ENCODE peak calls at places on chromosome 19, in seven cellular contexts. B is spleen, Y is heart right ventricle, E is astrocyte of the cerebellum, R is fibroblast of pulmonary artery, O is fibroblast of mammary gland, P is omental fat pad. M is an unnamed sample.

GRCh38 chr19:10891360-10892108 is 20.2 kb downstream of the CARM1 start:
- DNase-seq in B (no peak), O (no peak), P (no peak), E (no peak), R (no peak), Y (no peak), M (no peak)

GRCh38 chr19:17555929-17556813 is 722 bp downstream of the COLGALT1 start:
- DNase-seq in Y (peak; percentile 69), E (no peak), B (peak; percentile 90), O (peak; percentile 83), P (no peak), R (peak; percentile 70), M (no peak)

GRCh38 chr19:48064509-48064908 is 20.6 kb upstream of the CABP5 start:
- DNase-seq in E (no peak), B (no peak), R (no peak), P (no peak), O (no peak), Y (no peak), M (no peak)

GRCh38 chr19:2582984-2583956 is 107.3 kb downstream of the GADD45B start:
- DNase-seq in P (no peak), B (peak; percentile 47), O (peak; percentile 31), R (peak; percentile 31), E (no peak), Y (no peak), M (no peak)

GRCh38 chr19:1128111-1128510 is 24.3 kb downstream of the GPX4 start:
- DNase-seq in Y (no peak), B (no peak), R (no peak), O (no peak), E (no peak), P (no peak), M (no peak)

GRCh38 chr19:1364070-1364719 is 19.5 kb upstream of the NDUFS7 start:
- DNase-seq in O (peak; percentile 19), P (no peak), R (no peak), Y (no peak), B (no peak), E (no peak), M (no peak)

GRCh38 chr19:49592486-49593232 is 1.7 kb downstream of the PRR12 start:
- DNase-seq in B (peak; percentile 79), Y (no peak), P (no peak), R (no peak), O (peak; percentile 14), E (no peak), M (no peak)

GRCh38 chr19:34508540-34508939 is 27.0 kb downstream of the WTIP start:
- DNase-seq in R (no peak), B (no peak), Y (no peak), E (no peak), P (no peak), O (no peak), M (no peak)

GRCh38 chr19:45051929-45052579 is 13.2 kb downstream of the CLASRP start:
- DNase-seq in E (no peak), B (peak; percentile 84), R (no peak), O (no peak), Y (no peak), P (no peak), M (no peak)

GRCh38 chr19:49324801-49325491 is at the start of gene SLC6A16:
- DNase-seq in R (no peak), O (no peak), Y (no peak), B (no peak), P (no peak), E (no peak), M (no peak)

GRCh38 chr19:51570962-51571575 is at the start of gene ZNF175:
- DNase-seq in Y (peak; percentile 97), P (peak; percentile 81), E (peak; percentile 97), O (peak; percentile 96), R (peak; percentile 98), B (peak; percentile 90), M (peak; percentile 54)
- TF ChIP-seq CTCF in Y (no peak), P (no peak), E (no peak), O (no peak), R (no peak), B (no peak), M (no peak)

GRCh38 chr19:5238700-5239099 is 101.9 kb downstream of the PTPRS start:
- DNase-seq in O (no peak), P (no peak), B (no peak), E (no peak), R (no peak), Y (no peak), M (no peak)
- TF ChIP-seq CTCF in O (no peak), P (no peak), B (no peak), E (no peak), R (no peak), Y (no peak), M (no peak)

GRCh38 chr19:40521276-40521675 is 54.5 kb downstream of the SPTBN4 start:
- DNase-seq in R (peak; percentile 51), Y (no peak), B (no peak), E (no peak), O (peak; percentile 44), P (no peak), M (no peak)
- TF ChIP-seq CTCF in R (peak; percentile 41), Y (peak; percentile 19), B (no peak), E (peak; percentile 45), O (peak; percentile 54), P (no peak), M (no peak)

GRCh38 chr19:19404879-19405860 is at the start of gene GATAD2A:
- DNase-seq in B (peak; percentile 98), E (peak; percentile 73), R (peak; percentile 93), P (peak; percentile 84), Y (peak; percentile 93), O (peak; percentile 94), M (peak; percentile 88)
- TF ChIP-seq CTCF in B (peak; percentile 46), E (no peak), R (no peak), P (no peak), Y (peak; percentile 52), O (no peak), M (no peak)

GRCh38 chr19:3671680-3672574 is 28.3 kb downstream of the PIP5K1C start:
- DNase-seq in R (peak; percentile 45), Y (no peak), P (no peak), B (no peak), O (peak; percentile 53), E (no peak), M (no peak)
- TF ChIP-seq CTCF in R (peak; percentile 23), Y (no peak), P (no peak), B (no peak), O (no peak), E (peak; percentile 16), M (peak; percentile 9)

GRCh38 chr19:5588441-5588840 is 20.7 kb upstream of the TINCR start:
- DNase-seq in O (peak; percentile 67), R (no peak), P (no peak), B (peak; percentile 15), E (peak; percentile 87), Y (no peak), M (no peak)

GRCh38 chr19:5585461-5586299 is 17.9 kb upstream of the TINCR start:
- DNase-seq in B (no peak), Y (peak; percentile 39), R (no peak), P (no peak), E (no peak), O (no peak), M (no peak)

GRCh38 chr19:5587071-5587455 is 19.3 kb upstream of the TINCR start:
- DNase-seq in O (no peak), P (no peak), R (no peak), Y (no peak), E (no peak), B (peak; percentile 36), M (no peak)

GRCh38 chr19:5587661-5588060 is 19.9 kb upstream of the TINCR start:
- DNase-seq in B (peak; percentile 62), E (no peak), O (no peak), Y (no peak), R (no peak), P (no peak), M (no peak)

DNA sequence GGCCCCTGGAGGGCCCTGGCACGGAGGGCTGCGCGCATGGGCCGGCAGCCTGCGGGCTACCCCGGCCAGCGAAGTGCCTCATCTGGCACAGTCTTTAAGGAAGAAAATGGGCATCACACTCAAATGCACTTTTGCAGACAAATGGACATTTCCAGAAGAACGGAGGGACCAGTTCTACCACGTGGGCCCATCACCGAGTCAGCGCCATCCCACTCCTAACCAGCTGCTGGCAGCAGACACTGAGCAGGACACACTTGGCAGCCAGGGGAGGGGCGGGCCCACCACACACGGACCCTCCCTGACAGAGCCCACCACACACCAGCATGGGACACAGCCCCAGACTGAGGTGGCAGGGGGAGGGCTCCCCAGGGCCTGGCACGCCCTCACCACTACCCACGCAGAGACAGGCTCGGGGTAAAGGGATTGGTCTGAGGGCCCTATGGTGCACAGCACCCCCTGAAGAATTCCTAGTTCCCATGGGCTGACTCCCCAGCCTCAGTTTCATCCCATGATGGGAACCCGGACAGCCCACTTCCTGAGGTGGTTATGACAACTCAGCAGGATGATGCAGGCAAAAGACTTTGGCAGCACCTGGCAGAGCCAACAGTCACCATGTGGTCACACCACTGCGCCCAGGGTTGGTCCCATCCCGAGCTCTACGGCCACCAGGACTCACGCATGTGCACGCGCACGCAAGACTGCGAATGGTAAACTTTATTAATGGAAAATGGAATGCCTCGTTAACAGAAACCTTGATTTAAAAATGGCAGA is 18.7 kb upstream of the TINCR start:
- DNase-seq in R (no peak), O (peak; percentile 28), P (no peak), Y (no peak), B (no peak), E (no peak), M (no peak)
- TF ChIP-seq CTCF in R (no peak), O (no peak), P (no peak), Y (no peak), B (no peak), E (no peak), M (no peak)

DNA sequence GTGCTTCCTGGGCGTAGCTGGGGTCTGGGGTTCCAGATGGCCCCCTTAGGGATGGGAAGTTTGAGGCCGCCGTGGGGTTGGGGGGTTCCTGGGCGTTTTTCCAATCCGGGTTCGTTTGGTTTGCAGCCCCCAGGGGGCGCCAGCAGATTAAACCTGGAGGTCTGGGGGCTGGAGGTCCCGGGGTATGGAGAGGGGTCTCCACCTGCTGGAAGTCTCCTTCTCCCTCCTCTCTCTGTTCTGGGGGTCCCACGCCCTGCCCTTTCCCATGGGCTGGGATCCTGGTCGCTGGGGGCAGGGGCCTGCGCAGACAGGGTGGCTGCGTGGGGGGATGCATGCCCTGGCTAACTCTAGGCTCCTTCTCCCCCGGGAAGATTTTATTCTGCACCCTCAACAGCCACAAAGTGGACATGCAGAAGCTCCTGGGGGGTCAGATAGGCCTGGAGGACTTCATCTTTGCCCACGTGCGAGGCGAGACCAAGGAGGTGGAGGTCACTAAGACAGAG is 897 bp downstream of the GIPC3 start:
- DNase-seq in R (no peak), Y (no peak), B (no peak), O (no peak), E (no peak), P (no peak), M (no peak)
- TF ChIP-seq CTCF in R (peak; percentile 47), Y (peak; percentile 66), B (peak; percentile 77), O (peak; percentile 33), E (peak; percentile 58), P (no peak), M (peak; percentile 40)

GRCh38 chr19:51394045-51394836 is 3.9 kb upstream of the C19orf84 start:
- DNase-seq in Y (peak; percentile 96), P (peak; percentile 78), E (peak; percentile 98), O (peak; percentile 100), R (peak; percentile 99), B (peak; percentile 95), M (peak; percentile 83)
- TF ChIP-seq CTCF in Y (no peak), P (no peak), E (peak; percentile 24), O (peak; percentile 18), R (no peak), B (no peak), M (no peak)

M was measured in esophagus squamous epithelium.